ENCODE peak calls at places on chromosomes 5 and 9, in seven cellular contexts. V, Z, P, G, H, E and I are unnamed samples.

GRCh38 chr5:103510851-103511553 is 51.6 kb downstream of the NUDT12 start:
- DNase-seq in V (peak; percentile 60), E (no peak), G (no peak), Z (no peak), P (no peak), H (no peak), I (no peak)

GRCh38 chr5:177980776-177981175 is 15.3 kb downstream of the PROP1 start:
- DNase-seq in H (no peak), E (no peak), V (no peak), P (no peak), Z (no peak), G (peak; percentile 28), I (peak; percentile 4)

GRCh38 chr9:70601000-70601929 is 186.8 kb upstream of the KLF9 start:
- DNase-seq in Z (peak; percentile 97), E (peak; percentile 98), H (no peak), V (peak; percentile 5), G (peak; percentile 99), P (no peak), I (peak; percentile 100)

GRCh38 chr5:123559434-123559775 is 47.4 kb downstream of the CSNK1G3 start:
- DNase-seq in H (no peak), Z (no peak), G (no peak), V (no peak), E (no peak), P (no peak), I (no peak)

GRCh38 chr9:29211681-29212589 is 1638.7 kb upstream of the C9orf72 start:
- DNase-seq in H (no peak), E (peak; percentile 72), P (no peak), V (peak; percentile 12), G (no peak), Z (peak; percentile 68), I (no peak)

GRCh38 chr5:154371687-154372086 is 74.1 kb upstream of the SAP30L start:
- DNase-seq in H (no peak), P (no peak), Z (no peak), G (no peak), V (no peak), E (no peak), I (peak; percentile 87)

GRCh38 chr5:114391321-114391720 is 29.5 kb downstream of the KCNN2 start:
- DNase-seq in G (no peak), E (no peak), Z (no peak), P (no peak), H (no peak), V (no peak), I (peak; percentile 18)

GRCh38 chr5:35672995-35673394 is 55.3 kb downstream of the SPEF2 start:
- DNase-seq in H (peak; percentile 77), G (no peak), E (no peak), V (no peak), Z (no peak), P (no peak), I (no peak)

DNA sequence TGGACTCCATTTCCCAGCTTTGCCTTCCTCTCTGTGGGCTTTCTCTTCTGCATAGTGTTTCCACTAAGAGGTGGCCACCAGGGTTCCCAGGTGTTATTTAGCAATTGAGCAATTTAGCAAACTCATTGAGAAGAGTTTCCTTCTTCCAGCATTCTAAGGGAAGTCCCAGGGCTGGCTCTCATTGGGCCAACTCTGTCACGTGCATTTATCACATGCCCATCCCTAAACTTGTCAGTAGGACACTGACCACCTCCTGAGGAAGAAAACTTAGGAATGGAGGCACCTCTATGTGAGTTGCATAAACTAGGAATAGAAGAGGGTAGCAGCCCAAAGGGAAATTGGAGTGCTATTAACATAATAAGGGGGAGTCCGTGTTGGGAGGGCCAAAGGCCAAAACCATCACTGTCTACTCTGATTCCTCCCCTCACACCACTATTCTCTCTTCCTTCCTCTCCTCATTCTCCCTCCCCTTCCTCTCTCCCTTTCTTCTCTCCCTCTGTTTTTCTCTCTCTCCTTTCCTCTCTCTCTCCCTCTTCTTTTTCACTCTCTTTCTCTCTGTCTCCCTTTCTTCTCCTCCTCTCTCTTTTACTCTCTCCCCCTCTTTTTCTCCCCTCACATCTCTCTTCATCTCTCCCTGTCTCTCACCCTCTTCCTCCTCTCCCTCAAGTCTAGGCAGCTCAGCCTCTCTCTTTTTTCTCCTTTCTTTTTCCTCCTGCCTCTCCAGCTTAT is 213.4 kb downstream of the PALM2AKAP2 start:
- DNase-seq in E (no peak), V (no peak), P (no peak), H (peak; percentile 19), G (no peak), Z (no peak), I (no peak)
- H3K4me1 ChIP-seq in E (no peaks in the 10 kb centered on the region), V (no peaks in the 10 kb centered on the region), P (no peaks in the 10 kb centered on the region), H (peaks cover 10% of the 10 kb centered on the region), G (peaks cover 22% of the 10 kb centered on the region), Z (peaks cover 28% of the 10 kb centered on the region), I (peaks cover 7% of the 10 kb centered on the region)

DNA sequence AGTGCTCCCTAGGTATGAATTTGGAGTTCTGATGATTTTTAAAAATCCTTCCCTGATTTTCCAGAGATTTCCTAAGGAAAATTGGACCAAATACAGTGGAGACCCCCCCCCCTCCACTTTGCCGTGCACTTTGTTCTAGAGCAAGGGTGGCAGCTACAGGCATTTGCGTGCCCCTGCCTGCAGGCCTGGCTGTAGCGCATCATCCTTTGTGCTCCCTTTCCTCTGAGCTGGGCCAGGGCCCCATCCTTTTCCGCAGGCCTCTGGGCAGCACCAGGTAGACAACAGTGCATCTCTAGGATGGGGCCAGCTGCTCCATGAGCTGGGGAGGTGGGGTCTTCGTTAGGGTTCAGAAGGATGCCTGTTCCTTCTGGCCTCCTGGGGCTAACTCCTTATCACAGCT is 39.6 kb downstream of the TRIO start:
- DNase-seq in E (no peak), H (no peak), V (peak; percentile 22), Z (no peak), P (no peak), G (no peak), I (no peak)
- H3K4me1 ChIP-seq in E (peaks cover 30% of the 10 kb centered on the region), H (no peaks in the 10 kb centered on the region), V (peaks cover 73% of the 10 kb centered on the region), Z (peaks cover 86% of the 10 kb centered on the region), P (peaks cover 18% of the 10 kb centered on the region), G (peaks cover 79% of the 10 kb centered on the region), I (peaks cover 93% of the 10 kb centered on the region)

GRCh38 chr9:111900934-111901612 is 4.5 kb downstream of the UGCG start:
- DNase-seq in Z (no peak), G (no peak), H (no peak), P (no peak), E (no peak), V (no peak), I (no peak)
- H3K4me1 ChIP-seq in Z (peaks cover 51% of the 10 kb centered on the region), G (peaks cover 62% of the 10 kb centered on the region), H (peaks cover 28% of the 10 kb centered on the region), P (peaks cover 21% of the 10 kb centered on the region), E (peaks cover 45% of the 10 kb centered on the region), V (peaks cover 62% of the 10 kb centered on the region), I (peaks cover 16% of the 10 kb centered on the region)

DNA sequence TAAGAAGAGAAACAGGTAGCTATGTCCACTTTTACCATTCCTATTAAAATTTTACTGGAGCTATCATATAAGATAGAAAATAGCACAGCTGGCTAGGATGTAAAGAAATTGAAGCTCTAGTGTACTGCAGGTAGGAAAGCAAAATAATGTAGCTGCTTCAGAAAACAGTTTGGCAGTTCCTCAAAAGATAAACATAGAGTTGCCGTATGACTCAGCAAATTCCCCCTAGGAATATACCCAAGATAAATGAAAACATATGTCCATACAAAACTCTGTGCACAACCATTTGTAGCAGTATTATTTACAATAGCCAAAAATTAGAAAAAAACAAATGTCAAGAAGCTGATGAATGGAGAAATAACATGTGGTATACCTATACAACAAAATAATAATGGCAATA is 64.6 kb upstream of the SHISAL2B start:
- DNase-seq in Z (no peak), G (no peak), H (no peak), V (no peak), E (no peak), P (no peak), I (peak; percentile 34)
- H3K4me1 ChIP-seq in Z (no peaks in the 10 kb centered on the region), G (no peaks in the 10 kb centered on the region), H (no peaks in the 10 kb centered on the region), V (no peaks in the 10 kb centered on the region), E (no peaks in the 10 kb centered on the region), P (no peaks in the 10 kb centered on the region), I (no peaks in the 10 kb centered on the region)

DNA sequence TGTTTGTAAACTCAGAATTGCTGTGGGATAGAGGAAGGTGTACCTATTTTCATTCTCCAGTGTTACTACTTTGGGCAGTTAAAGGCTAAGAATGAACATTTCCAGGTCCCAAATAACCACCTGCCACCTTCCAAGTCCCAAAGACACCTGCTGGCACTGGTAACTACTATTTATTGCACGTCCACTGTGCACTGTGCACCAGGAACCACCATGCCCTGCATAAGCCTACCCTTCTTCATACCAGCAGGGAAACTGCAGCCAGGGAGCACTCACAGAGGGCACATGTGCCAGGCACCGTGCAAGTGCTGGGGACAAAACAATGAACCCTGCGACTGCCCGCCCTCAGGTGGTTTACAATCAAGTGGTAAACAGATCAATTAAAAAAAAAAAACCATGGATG is 34.9 kb downstream of the RAPGEF1 start:
- DNase-seq in P (no peak), E (no peak), V (no peak), G (no peak), Z (no peak), H (no peak), I (no peak)
- H3K4me1 ChIP-seq in P (peaks cover 29% of the 10 kb centered on the region), E (peaks cover 31% of the 10 kb centered on the region), V (peaks cover 63% of the 10 kb centered on the region), G (peaks cover 70% of the 10 kb centered on the region), Z (peaks cover 84% of the 10 kb centered on the region), H (peaks cover 77% of the 10 kb centered on the region), I (peaks cover 25% of the 10 kb centered on the region)

GRCh38 chr5:8363133-8363532 is 494.2 kb downstream of the MTRR start:
- DNase-seq in Z (no peak), G (no peak), H (no peak), E (no peak), V (no peak), P (no peak), I (peak; percentile 50)
- H3K4me1 ChIP-seq in Z (no peaks in the 10 kb centered on the region), G (no peaks in the 10 kb centered on the region), H (no peaks in the 10 kb centered on the region), E (no peaks in the 10 kb centered on the region), V (no peaks in the 10 kb centered on the region), P (no peaks in the 10 kb centered on the region), I (no peaks in the 10 kb centered on the region)

GRCh38 chr5:138605254-138605972 is 30.2 kb upstream of the HSPA9 start:
- DNase-seq in H (peak; percentile 2), V (no peak), E (no peak), G (no peak), P (no peak), Z (no peak), I (no peak)
- H3K4me1 ChIP-seq in H (no peaks in the 10 kb centered on the region), V (peaks cover 6% of the 10 kb centered on the region), E (no peaks in the 10 kb centered on the region), G (peaks cover 7% of the 10 kb centered on the region), P (peaks cover 5% of the 10 kb centered on the region), Z (no peaks in the 10 kb centered on the region), I (no peaks in the 10 kb centered on the region)

DNA sequence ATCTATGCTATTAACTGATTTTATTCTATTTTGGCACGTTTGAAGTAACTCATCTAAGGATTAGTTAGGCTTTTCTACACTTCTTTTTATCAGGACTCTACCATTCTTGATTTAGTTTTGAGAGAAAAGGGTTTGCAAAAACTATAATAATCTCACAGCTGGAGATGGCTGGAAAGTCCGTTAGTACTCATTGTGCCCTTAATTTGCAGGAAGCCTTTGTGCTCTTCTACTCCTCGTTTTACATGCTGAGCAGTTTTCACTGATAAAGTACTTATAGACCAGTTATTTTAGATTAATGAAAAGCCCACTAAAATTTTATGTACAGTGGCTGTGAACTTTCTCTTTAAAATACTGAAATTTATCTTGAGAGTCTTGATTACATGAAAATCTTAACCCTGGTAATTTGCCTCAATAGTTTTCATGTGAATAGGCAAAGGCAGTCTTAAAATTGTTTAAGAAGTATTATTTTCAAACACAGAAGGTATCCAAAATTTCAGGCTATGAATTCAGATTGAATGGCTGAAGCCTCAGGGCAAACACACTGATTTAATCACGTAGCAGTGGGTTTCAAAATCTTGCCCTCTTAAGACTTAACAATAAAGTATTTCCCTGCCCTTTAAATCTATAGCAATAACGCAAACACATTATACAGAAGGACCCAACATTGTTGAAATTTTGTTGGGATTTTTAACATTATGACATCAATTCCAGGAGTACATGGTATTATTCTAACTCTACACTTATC is 18.6 kb downstream of the MLLT3 start:
- DNase-seq in V (no peak), G (no peak), Z (no peak), P (no peak), H (no peak), E (no peak), I (no peak)
- H3K4me1 ChIP-seq in V (no peaks in the 10 kb centered on the region), G (peaks cover 27% of the 10 kb centered on the region), Z (peaks cover 42% of the 10 kb centered on the region), P (no peaks in the 10 kb centered on the region), H (peaks cover 9% of the 10 kb centered on the region), E (peaks cover 14% of the 10 kb centered on the region), I (no peaks in the 10 kb centered on the region)